ENCODE peak calls at places on chromosomes 6 and 20, in seven cellular contexts. W is H1, Y is WTC11, X is SK-N-SH, T is A549, M is HepG2, Q is K562. S is an unnamed sample.

GRCh38 chr6:113564401-113565161 is 292.6 kb upstream of the MARCKS start:
- DNase-seq in Q (no peak), T (no peak), Y (peak), X (peak), M (peak), W (peak), S (peak)

GRCh38 chr6:147061152-147061551 is 143.1 kb upstream of the STXBP5 start:
- DNase-seq in W (no peak), M (no peak), Y (no peak), X (peak), T (no peak), Q (no peak), S (no peak)

GRCh38 chr6:47319382-47319781 is 9.7 kb upstream of the TNFRSF21 start:
- DNase-seq in Y (no peak), X (no peak), W (no peak), T (no peak), Q (no peak), M (no peak), S (no peak)

GRCh38 chr20:44217342-44218092 is 6.9 kb upstream of the OSER1 start:
- DNase-seq in T (peak), W (peak), Y (peak), Q (peak), X (peak), M (peak), S (peak)

GRCh38 chr20:8424010-8424409 is 291.9 kb downstream of the PLCB1 start:
- DNase-seq in T (no peak), Q (no peak), X (no peak), Y (no peak), M (no peak), W (no peak), S (peak)

GRCh38 chr6:111732390-111732789 is 126.7 kb upstream of the TRAF3IP2 start:
- DNase-seq in Y (no peak), M (no peak), Q (no peak), T (no peak), W (no peak), X (no peak), S (no peak)

GRCh38 chr6:52077180-52077884 is 10.1 kb downstream of the PKHD1 start:
- DNase-seq in Q (no peak), T (no peak), X (peak), W (peak), Y (no peak), M (no peak), S (no peak)

GRCh38 chr20:36017034-36017951 is 48.9 kb downstream of the CNBD2 start:
- DNase-seq in M (no peak), Y (no peak), W (no peak), X (no peak), Q (no peak), T (peak), S (peak)

GRCh38 chr6:69812746-69813427 is 16.1 kb upstream of the LMBRD1 start:
- DNase-seq in Q (no peak), Y (no peak), M (no peak), W (no peak), T (no peak), X (no peak), S (no peak)

GRCh38 chr6:56076033-56076432 is 171.3 kb downstream of the COL21A1 start:
- DNase-seq in Q (peak), X (no peak), T (no peak), M (no peak), Y (no peak), W (no peak), S (no peak)

GRCh38 chr20:39773380-39774000 is 811.3 kb downstream of the DHX35 start:
- DNase-seq in Y (no peak), T (no peak), Q (no peak), W (no peak), M (no peak), X (no peak), S (no peak)

GRCh38 chr6:164214066-164214465 is 799.5 kb downstream of the QKI start:
- DNase-seq in M (no peak), Y (no peak), W (no peak), Q (no peak), X (no peak), T (no peak), S (no peak)

GRCh38 chr20:59560588-59561227 is 43.6 kb upstream of the PHACTR3 start:
- DNase-seq in Q (peak), W (no peak), Y (no peak), M (peak), T (peak), X (peak), S (peak)

GRCh38 chr20:57608516-57608915 is 11.7 kb downstream of the ZBP1 start:
- DNase-seq in Y (peak), T (no peak), X (no peak), M (no peak), W (no peak), Q (no peak), S (no peak)

GRCh38 chr6:3385660-3386151 is 71.1 kb downstream of the SLC22A23 start:
- DNase-seq in Q (no peak), T (no peak), W (no peak), M (no peak), Y (no peak), X (no peak), S (no peak)

GRCh38 chr6:111230351-111231077 is 143.2 kb downstream of the SLC16A10 start:
- DNase-seq in W (no peak), T (no peak), X (no peak), Y (no peak), Q (no peak), M (no peak), S (peak)

GRCh38 chr20:57671662-57672061 is 38.2 kb downstream of the PMEPA1 start:
- DNase-seq in Q (peak), M (no peak), Y (no peak), W (no peak), T (peak), X (peak), S (no peak)

GRCh38 chr6:109451376-109451775 is 4.2 kb downstream of the MICAL1 start:
- DNase-seq in T (no peak), W (no peak), M (no peak), Q (no peak), X (no peak), Y (no peak), S (no peak)

GRCh38 chr6:139544699-139545052 is 170.2 kb upstream of the CITED2 start:
- DNase-seq in M (no peak), T (no peak), W (no peak), Y (no peak), X (no peak), Q (no peak), S (no peak)

GRCh38 chr6:70375166-70375565 is 38.1 kb upstream of the FAM135A start:
- DNase-seq in Y (no peak), M (no peak), T (no peak), X (no peak), Q (no peak), W (no peak), S (peak)

GRCh38 chr6:3841066-3841454 is 8.1 kb upstream of the FAM50B start:
- DNase-seq in Q (no peak), X (no peak), Y (no peak), T (no peak), M (peak), W (no peak), S (no peak)

GRCh38 chr20:63740070-63740500 is 509 bp downstream of the SLC2A4RG start:
- DNase-seq in Y (peak), Q (peak), X (peak), T (peak), M (no peak), W (no peak), S (peak)

GRCh38 chr6:154805288-154805911 is 72.2 kb downstream of the SCAF8 start:
- DNase-seq in M (peak), W (no peak), X (peak), Q (peak), T (peak), Y (no peak), S (peak)

GRCh38 chr20:5933802-5934436 is 16.4 kb downstream of the TRMT6 start:
- DNase-seq in W (no peak), X (peak), Y (no peak), Q (no peak), T (peak), M (peak), S (no peak)

GRCh38 chr6:19433101-19433500 is 404.1 kb upstream of the ID4 start:
- DNase-seq in Y (no peak), T (no peak), W (no peak), Q (no peak), X (no peak), M (no peak), S (no peak)

GRCh38 chr6:13425971-13426931 is 61.1 kb downstream of the GFOD1 start:
- DNase-seq in Y (no peak), Q (no peak), M (no peak), W (no peak), X (no peak), T (no peak), S (peak)

GRCh38 chr6:168221000-168221399 is 98.6 kb downstream of the DACT2 start:
- DNase-seq in Q (no peak), W (no peak), Y (no peak), M (no peak), T (no peak), X (no peak), S (no peak)

GRCh38 chr20:31968299-31969126 is 562 bp downstream of the XKR7 start:
- DNase-seq in X (peak), T (peak), Q (peak), M (peak), W (peak), Y (peak), S (peak)

GRCh38 chr6:43981363-43981990 is 145.8 kb downstream of the MRPL14 start:
- DNase-seq in Q (no peak), T (no peak), Y (no peak), W (no peak), M (no peak), X (peak), S (no peak)

GRCh38 chr6:2862712-2863174 is 21.1 kb upstream of the SERPINB1 start:
- DNase-seq in T (no peak), Y (no peak), Q (no peak), W (no peak), M (no peak), X (no peak), S (no peak)

GRCh38 chr6:166398348-166398747 is 15.6 kb upstream of the MPC1 start:
- DNase-seq in Y (no peak), Q (no peak), M (no peak), W (no peak), X (no peak), T (no peak), S (no peak)

GRCh38 chr20:63628246-63628975 is 1.5 kb upstream of the GMEB2 start:
- DNase-seq in M (peak), Y (no peak), W (no peak), Q (peak), X (peak), T (peak), S (peak)

GRCh38 chr20:676967-677366 is 1.4 kb upstream of the SCRT2 start:
- DNase-seq in M (no peak), Q (peak), T (no peak), Y (no peak), X (no peak), W (no peak), S (no peak)

GRCh38 chr6:26309731-26310142 is 55.3 kb upstream of the BTN3A2 start:
- DNase-seq in M (peak), X (no peak), Y (no peak), W (no peak), T (no peak), Q (peak), S (peak)

GRCh38 chr6:82988904-82989303 is 76.7 kb downstream of the UBE3D start:
- DNase-seq in Y (no peak), Q (peak), M (no peak), W (no peak), X (no peak), T (no peak), S (peak)

GRCh38 chr6:108804976-108805375 is 43.2 kb upstream of the ARMC2 start:
- DNase-seq in M (no peak), W (no peak), Y (no peak), Q (no peak), X (no peak), T (no peak), S (no peak)

GRCh38 chr20:17956099-17956685 is 12.4 kb downstream of the SNX5 start:
- DNase-seq in X (no peak), Y (no peak), M (no peak), T (no peak), Q (no peak), W (no peak), S (no peak)

GRCh38 chr6:111793711-111794111 is 79.5 kb downstream of the FYN start:
- DNase-seq in Y (no peak), Q (no peak), X (no peak), T (no peak), W (no peak), M (peak), S (no peak)

DNA sequence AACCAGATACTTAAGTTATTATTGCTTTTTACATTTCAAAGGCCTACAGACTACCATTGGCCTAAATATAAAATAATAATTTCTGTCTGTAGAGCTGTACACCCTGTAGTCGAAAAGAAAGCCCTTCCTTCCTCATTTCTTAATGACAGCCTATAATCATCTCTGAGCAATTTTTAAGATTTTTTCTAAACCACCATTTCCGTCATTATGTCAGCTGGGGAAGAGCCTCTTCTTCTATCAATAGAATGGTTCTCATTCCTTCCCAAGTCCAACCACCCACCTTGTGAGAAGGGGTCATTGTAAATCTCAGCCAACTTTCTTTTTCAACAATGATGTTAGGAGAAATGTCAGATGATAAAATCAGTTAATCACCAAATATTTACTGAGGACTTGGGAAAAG is 91.8 kb downstream of the PLEKHG1 start:
- DNase-seq in X (no peak), T (no peak), Y (no peak), W (no peak), Q (no peak), M (no peak), S (no peak)
- TF ChIP-seq USF2 in X (no peak), T (no peak), Y (no peak), W (no peak), Q (no peak), M (no peak), S (no peak)

GRCh38 chr6:161549977-161550655 is 276.3 kb upstream of the AGPAT4 start:
- DNase-seq in X (no peak), Q (peak), Y (no peak), M (peak), W (no peak), T (peak), S (no peak)

GRCh38 chr6:161557333-161558107 is 283.7 kb upstream of the AGPAT4 start:
- DNase-seq in W (no peak), Y (no peak), Q (no peak), X (no peak), T (no peak), M (no peak), S (no peak)

DNA sequence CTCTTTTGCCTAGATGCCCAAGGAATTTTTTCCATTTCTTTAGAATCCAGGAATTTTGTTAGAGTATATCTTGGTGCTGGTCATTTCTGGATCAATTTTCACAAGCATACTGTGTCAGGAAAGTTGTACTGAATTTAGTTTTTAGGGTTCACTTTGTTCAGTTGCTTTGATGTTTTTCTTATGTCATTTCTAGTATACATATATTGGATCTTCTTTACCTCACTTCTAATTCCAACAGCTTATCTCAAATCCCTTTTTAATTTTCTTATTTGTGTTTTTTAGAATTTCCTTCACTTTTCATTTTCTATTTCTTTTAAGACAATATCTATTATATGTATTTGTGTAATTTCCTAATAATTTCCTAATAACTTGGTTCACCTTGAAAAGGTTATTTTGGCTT is 281.0 kb upstream of the AGPAT4 start:
- DNase-seq in W (no peak), T (no peak), X (no peak), Y (no peak), Q (no peak), M (no peak), S (no peak)
- TF ChIP-seq USF2 in W (no peak), T (no peak), X (no peak), Y (no peak), Q (no peak), M (no peak), S (no peak)

GRCh38 chr6:11972806-11973205 is 39.3 kb upstream of the HIVEP1 start:
- DNase-seq in Y (no peak), M (no peak), W (no peak), T (no peak), X (no peak), Q (no peak), S (no peak)
- TF ChIP-seq USF2 in Y (no peak), M (no peak), W (no peak), T (no peak), X (no peak), Q (no peak), S (no peak)

DNA sequence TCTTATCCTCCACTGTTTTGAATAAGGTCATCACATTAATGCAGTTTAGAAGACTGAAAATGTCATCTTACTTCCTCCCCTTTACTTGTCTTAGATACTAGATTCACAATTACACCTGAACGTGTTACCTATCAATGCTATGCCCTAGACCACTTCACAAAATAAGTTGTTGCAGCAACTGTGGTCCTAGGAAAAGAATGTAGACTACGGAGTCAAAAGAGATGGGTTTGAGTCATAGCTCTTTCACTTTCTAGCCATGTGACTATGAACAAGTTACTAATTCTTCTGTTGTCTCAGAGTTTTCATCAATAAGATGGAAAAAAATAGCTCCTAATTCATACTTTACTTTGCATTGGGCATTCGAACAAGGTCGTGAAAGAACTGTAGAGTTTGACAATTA is 164.3 kb upstream of the PREP start:
- DNase-seq in M (no peak), Q (no peak), X (no peak), T (no peak), Y (no peak), W (no peak), S (no peak)
- TF ChIP-seq USF2 in M (no peak), Q (no peak), X (no peak), T (no peak), Y (no peak), W (no peak), S (no peak)

DNA sequence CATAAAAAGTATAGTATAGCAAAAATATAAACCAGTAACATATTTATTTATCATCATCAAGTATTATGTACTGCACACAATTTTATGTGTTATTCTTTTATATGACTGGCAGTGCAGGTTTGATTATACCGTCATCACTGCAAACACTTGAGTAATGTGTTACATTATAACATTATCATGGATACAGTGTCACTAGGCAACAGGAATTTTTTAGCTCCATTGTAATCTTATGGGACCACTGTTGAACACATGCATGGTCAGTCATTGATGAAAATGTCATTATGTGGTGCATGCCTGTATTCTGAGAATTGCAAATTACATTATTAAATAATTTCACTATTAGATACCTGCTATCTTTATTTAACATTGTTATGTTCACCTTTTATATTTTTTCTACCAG is 29.1 kb upstream of the OR2J2 start:
- DNase-seq in Q (no peak), X (no peak), T (no peak), W (no peak), M (no peak), Y (no peak), S (no peak)
- TF ChIP-seq USF2 in Q (no peak), X (no peak), T (no peak), W (no peak), M (no peak), Y (no peak), S (no peak)

S was measured in IMR-90.